ENCODE peak calls at places on chromosomes 1 and 21, in seven cellular contexts. G, F, I, R, B, A and X are unnamed samples.

GRCh38 chr21:35257413-35257812 is 208.3 kb upstream of the RUNX1 start:
- DNase-seq in G (peak), F (peak), I (peak), R (peak), B (no peak), A (peak), X (peak)

GRCh38 chr1:67838180-67838912 is 5.1 kb upstream of the GNG12 start:
- DNase-seq in G (no peak), F (no peak), I (no peak), R (no peak), B (no peak), A (peak), X (no peak)

GRCh38 chr1:231201375-231202124 is 39.5 kb upstream of the GNPAT start:
- DNase-seq in G (no peak), F (no peak), I (no peak), R (no peak), B (no peak), A (no peak), X (no peak)

GRCh38 chr1:174800221-174800791 is 199.4 kb upstream of the CACYBP start:
- DNase-seq in G (no peak), F (peak), I (peak), R (no peak), B (no peak), A (peak), X (no peak)

GRCh38 chr1:172322219-172323061 is 98.0 kb upstream of the C1orf105 start:
- DNase-seq in G (peak), F (no peak), I (no peak), R (peak), B (no peak), A (peak), X (peak)

GRCh38 chr1:50023292-50024159 is at the start of gene AGBL4:
- DNase-seq in G (peak), F (peak), I (peak), R (peak), B (peak), A (peak), X (no peak)

GRCh38 chr1:230160957-230161771 is 94.1 kb downstream of the GALNT2 start:
- DNase-seq in G (no peak), F (no peak), I (no peak), R (no peak), B (no peak), A (peak), X (no peak)

GRCh38 chr1:150764617-150765090 is 924 bp downstream of the CTSS start:
- DNase-seq in G (no peak), F (no peak), I (no peak), R (no peak), B (no peak), A (peak), X (peak)

GRCh38 chr1:25053576-25054075 is 123.5 kb upstream of the RUNX3 start:
- DNase-seq in G (no peak), F (no peak), I (no peak), R (no peak), B (no peak), A (no peak), X (no peak)

GRCh38 chr1:154433161-154433681 is 28.1 kb downstream of the IL6R start:
- DNase-seq in G (no peak), F (no peak), I (no peak), R (no peak), B (no peak), A (no peak), X (no peak)

GRCh38 chr1:212157252-212157651 is 121.7 kb downstream of the DTL start:
- DNase-seq in G (no peak), F (no peak), I (no peak), R (no peak), B (no peak), A (no peak), X (no peak)

GRCh38 chr1:165903672-165904071 is 76.3 kb downstream of the UCK2 start:
- DNase-seq in G (no peak), F (peak), I (peak), R (no peak), B (no peak), A (peak), X (no peak)

GRCh38 chr1:213484333-213484732 is 433.3 kb downstream of the RPS6KC1 start:
- DNase-seq in G (no peak), F (no peak), I (no peak), R (no peak), B (no peak), A (no peak), X (no peak)

GRCh38 chr1:181089017-181089776 is 697 bp downstream of the IER5 start:
- DNase-seq in G (no peak), F (no peak), I (no peak), R (no peak), B (no peak), A (peak), X (no peak)

GRCh38 chr1:117812868-117813511 is 116.4 kb downstream of the GDAP2 start:
- DNase-seq in G (no peak), F (no peak), I (no peak), R (no peak), B (no peak), A (peak), X (no peak)

GRCh38 chr1:117810553-117810952 is 118.9 kb downstream of the GDAP2 start:
- DNase-seq in G (no peak), F (no peak), I (no peak), R (no peak), B (no peak), A (no peak), X (no peak)

GRCh38 chr1:117815105-117815812 is 114.2 kb downstream of the GDAP2 start:
- DNase-seq in G (no peak), F (no peak), I (no peak), R (no peak), B (no peak), A (peak), X (no peak)

DNA sequence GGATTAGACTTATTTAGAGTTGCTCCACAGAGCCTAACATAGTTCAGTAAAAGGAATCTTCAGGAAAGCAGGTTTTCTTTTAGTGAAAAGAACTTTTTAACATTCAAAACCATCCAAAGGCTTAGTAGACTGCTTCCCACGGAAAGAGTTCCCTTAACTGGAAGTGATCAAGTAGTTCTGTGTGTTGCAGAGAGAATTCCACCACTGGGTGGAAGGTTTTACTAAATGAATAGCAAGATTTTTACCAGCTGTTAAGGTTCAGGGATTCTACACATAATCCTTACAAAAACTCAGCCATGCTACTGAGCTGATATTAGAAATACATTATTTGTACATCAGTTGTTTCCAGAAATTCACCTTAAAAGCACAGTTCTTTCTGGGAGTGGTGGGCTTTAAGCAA is 119.7 kb downstream of the GDAP2 start:
- DNase-seq in G (no peak), F (no peak), I (no peak), R (no peak), B (no peak), A (no peak), X (no peak)
- TF ChIP-seq CTCF in G (no peak), F (no peak), I (no peak), R (no peak), B (no peak), A (peak), X (no peak)

GRCh38 chr1:59999746-60000145 is 73.2 kb upstream of the CYP2J2 start:
- DNase-seq in G (no peak), F (no peak), I (no peak), R (no peak), B (no peak), A (no peak), X (no peak)
- TF ChIP-seq CTCF in G (no peak), F (no peak), I (no peak), R (no peak), B (no peak), A (no peak), X (no peak)

GRCh38 chr1:226444901-226445300 is 37.0 kb upstream of the PARP1 start:
- DNase-seq in G (no peak), F (peak), I (no peak), R (no peak), B (no peak), A (no peak), X (no peak)
- TF ChIP-seq CTCF in G (no peak), F (no peak), I (no peak), R (no peak), B (no peak), A (no peak), X (no peak)

GRCh38 chr1:109929170-109929569 is 18.5 kb downstream of the CSF1 start:
- DNase-seq in G (no peak), F (peak), I (peak), R (no peak), B (no peak), A (no peak), X (no peak)

GRCh38 chr1:109931189-109931672 is 20.6 kb downstream of the CSF1 start:
- DNase-seq in G (peak), F (peak), I (no peak), R (peak), B (no peak), A (peak), X (peak)

GRCh38 chr1:109929588-109930251 is 19.1 kb downstream of the CSF1 start:
- DNase-seq in G (no peak), F (no peak), I (no peak), R (no peak), B (no peak), A (no peak), X (no peak)

GRCh38 chr1:109928591-109929111 is 18.0 kb downstream of the CSF1 start:
- DNase-seq in G (no peak), F (peak), I (no peak), R (peak), B (no peak), A (peak), X (peak)

GRCh38 chr1:109930252-109930993 is 19.8 kb downstream of the CSF1 start:
- DNase-seq in G (no peak), F (no peak), I (no peak), R (no peak), B (no peak), A (no peak), X (no peak)
- TF ChIP-seq CTCF in G (no peak), F (no peak), I (no peak), R (no peak), B (no peak), A (no peak), X (no peak)